ENCODE peak calls at places on chromosomes 16 and 17, in seven cellular contexts. One of them, this sample, is unnamed.

GRCh38 chr17:74952431-74953128 is 16.9 kb downstream of the OTOP3 start:
- DNase-seq in astrocyte of the cerebellum: no peak
- DNase-seq in tibial nerve: no peak
- DNase-seq in heart right ventricle: no peak
- DNase-seq in AG09309: no peak
- DNase-seq in mesenchymal stem cell: no peak
- DNase-seq in fibroblast of mammary gland: no peak
- DNase-seq in this sample: no peak

GRCh38 chr17:81513669-81514484 is 1.3 kb upstream of the ACTG1 start:
- DNase-seq in fibroblast of mammary gland: peak
- DNase-seq in AG09309: no peak
- DNase-seq in astrocyte of the cerebellum: peak
- DNase-seq in mesenchymal stem cell: peak
- DNase-seq in heart right ventricle: peak
- DNase-seq in tibial nerve: peak
- DNase-seq in this sample: peak

GRCh38 chr17:39094607-39095308 is 56.7 kb downstream of the PLXDC1 start:
- DNase-seq in mesenchymal stem cell: no peak
- DNase-seq in tibial nerve: no peak
- DNase-seq in heart right ventricle: no peak
- DNase-seq in astrocyte of the cerebellum: no peak
- DNase-seq in fibroblast of mammary gland: no peak
- DNase-seq in AG09309: no peak
- DNase-seq in this sample: no peak

GRCh38 chr16:25256821-25257503 is 683 bp downstream of the ZKSCAN2 start:
- DNase-seq in tibial nerve: no peak
- DNase-seq in heart right ventricle: peak
- DNase-seq in astrocyte of the cerebellum: no peak
- DNase-seq in AG09309: no peak
- DNase-seq in fibroblast of mammary gland: no peak
- DNase-seq in mesenchymal stem cell: peak
- DNase-seq in this sample: no peak

GRCh38 chr16:64370112-64370511 is 751.8 kb downstream of the CDH11 start:
- DNase-seq in astrocyte of the cerebellum: no peak
- DNase-seq in fibroblast of mammary gland: no peak
- DNase-seq in AG09309: no peak
- DNase-seq in tibial nerve: no peak
- DNase-seq in heart right ventricle: no peak
- DNase-seq in mesenchymal stem cell: no peak
- DNase-seq in this sample: no peak

GRCh38 chr16:54633943-54634362 is 296.7 kb upstream of the IRX5 start:
- DNase-seq in mesenchymal stem cell: no peak
- DNase-seq in AG09309: no peak
- DNase-seq in tibial nerve: no peak
- DNase-seq in fibroblast of mammary gland: peak
- DNase-seq in astrocyte of the cerebellum: no peak
- DNase-seq in heart right ventricle: peak
- DNase-seq in this sample: no peak

GRCh38 chr16:75496546-75496945 is 1.3 kb upstream of the CHST6 start:
- DNase-seq in fibroblast of mammary gland: no peak
- DNase-seq in heart right ventricle: no peak
- DNase-seq in mesenchymal stem cell: no peak
- DNase-seq in tibial nerve: no peak
- DNase-seq in AG09309: no peak
- DNase-seq in astrocyte of the cerebellum: no peak
- DNase-seq in this sample: no peak

GRCh38 chr16:83351846-83352245 is 455.9 kb upstream of the HSBP1 start:
- DNase-seq in heart right ventricle: no peak
- DNase-seq in mesenchymal stem cell: peak
- DNase-seq in fibroblast of mammary gland: no peak
- DNase-seq in tibial nerve: no peak
- DNase-seq in astrocyte of the cerebellum: no peak
- DNase-seq in AG09309: peak
- DNase-seq in this sample: no peak

GRCh38 chr16:81661082-81661481 is 118.0 kb upstream of the PLCG2 start:
- DNase-seq in tibial nerve: no peak
- DNase-seq in astrocyte of the cerebellum: no peak
- DNase-seq in mesenchymal stem cell: no peak
- DNase-seq in heart right ventricle: no peak
- DNase-seq in AG09309: no peak
- DNase-seq in fibroblast of mammary gland: no peak
- DNase-seq in this sample: no peak

GRCh38 chr16:2147981-2148671 is at the start of gene RAB26:
- DNase-seq in AG09309: no peak
- DNase-seq in fibroblast of mammary gland: peak
- DNase-seq in mesenchymal stem cell: peak
- DNase-seq in tibial nerve: peak
- DNase-seq in astrocyte of the cerebellum: no peak
- DNase-seq in heart right ventricle: peak
- DNase-seq in this sample: peak

GRCh38 chr17:29145289-29146058 is 34.7 kb downstream of the MYO18A start:
- DNase-seq in mesenchymal stem cell: peak
- DNase-seq in AG09309: no peak
- DNase-seq in fibroblast of mammary gland: peak
- DNase-seq in tibial nerve: no peak
- DNase-seq in astrocyte of the cerebellum: peak
- DNase-seq in heart right ventricle: peak
- DNase-seq in this sample: peak

GRCh38 chr16:1906846-1907165 is 11.4 kb downstream of the HS3ST6 start:
- DNase-seq in tibial nerve: no peak
- DNase-seq in AG09309: no peak
- DNase-seq in heart right ventricle: no peak
- DNase-seq in fibroblast of mammary gland: no peak
- DNase-seq in mesenchymal stem cell: no peak
- DNase-seq in astrocyte of the cerebellum: no peak
- DNase-seq in this sample: no peak

GRCh38 chr17:40900819-40901356 is 15.8 kb upstream of the KRT20 start:
- DNase-seq in mesenchymal stem cell: no peak
- DNase-seq in astrocyte of the cerebellum: no peak
- DNase-seq in tibial nerve: no peak
- DNase-seq in AG09309: no peak
- DNase-seq in fibroblast of mammary gland: no peak
- DNase-seq in heart right ventricle: no peak
- DNase-seq in this sample: no peak

GRCh38 chr17:40906613-40907012 is 21.6 kb upstream of the KRT20 start:
- DNase-seq in mesenchymal stem cell: no peak
- DNase-seq in heart right ventricle: no peak
- DNase-seq in fibroblast of mammary gland: no peak
- DNase-seq in AG09309: no peak
- DNase-seq in astrocyte of the cerebellum: no peak
- DNase-seq in tibial nerve: no peak
- DNase-seq in this sample: no peak

GRCh38 chr17:40903129-40903847 is 18.2 kb upstream of the KRT20 start:
- DNase-seq in fibroblast of mammary gland: peak
- DNase-seq in AG09309: peak
- DNase-seq in heart right ventricle: no peak
- DNase-seq in astrocyte of the cerebellum: no peak
- DNase-seq in mesenchymal stem cell: peak
- DNase-seq in tibial nerve: no peak
- DNase-seq in this sample: no peak

GRCh38 chr17:40905370-40905769 is 20.3 kb upstream of the KRT20 start:
- DNase-seq in tibial nerve: no peak
- DNase-seq in astrocyte of the cerebellum: no peak
- DNase-seq in mesenchymal stem cell: no peak
- DNase-seq in AG09309: no peak
- DNase-seq in heart right ventricle: no peak
- DNase-seq in fibroblast of mammary gland: no peak
- DNase-seq in this sample: no peak

DNA sequence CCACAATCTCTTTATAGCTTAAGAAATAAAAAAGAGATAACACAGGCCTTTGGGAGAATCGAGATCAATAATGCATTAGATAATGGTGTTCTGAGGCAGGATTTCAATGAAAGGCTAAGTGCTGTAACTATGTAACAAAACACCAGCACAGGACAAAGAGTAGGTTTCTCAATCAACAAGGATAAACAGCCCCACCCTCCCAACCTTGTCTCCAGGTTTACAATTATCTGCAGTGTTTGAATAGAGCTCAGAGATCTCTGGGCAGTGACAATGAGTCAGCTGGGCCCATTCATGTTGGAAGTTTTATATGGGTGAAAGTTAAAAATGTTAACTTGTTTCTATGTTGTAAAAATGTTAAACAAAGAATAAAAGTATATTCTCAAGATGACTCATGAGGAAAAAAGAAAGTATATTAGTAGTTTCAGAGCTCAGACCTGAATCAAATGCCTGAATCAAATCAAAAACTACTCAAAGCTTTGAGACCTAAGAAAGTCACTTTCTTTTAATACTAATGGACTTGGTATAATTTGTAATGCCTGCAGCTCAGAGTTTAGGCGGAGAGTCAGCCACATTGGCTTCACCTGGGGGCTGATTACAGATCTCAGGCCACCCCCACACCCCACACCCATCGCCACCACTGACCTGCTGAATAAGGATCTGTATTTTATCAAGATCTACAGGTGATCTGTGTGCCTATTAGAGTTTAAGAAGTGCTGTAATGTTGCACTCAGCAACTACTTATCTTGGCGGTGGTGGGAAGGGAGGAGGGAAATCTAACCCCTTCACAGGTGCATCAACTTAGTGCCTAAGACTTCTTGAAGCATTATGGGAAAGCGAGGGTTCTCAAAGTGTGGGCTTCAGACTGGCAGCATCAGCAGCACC is 17.2 kb upstream of the KRT20 start:
- DNase-seq in heart right ventricle: no peak
- DNase-seq in astrocyte of the cerebellum: no peak
- DNase-seq in fibroblast of mammary gland: peak
- DNase-seq in tibial nerve: no peak
- DNase-seq in mesenchymal stem cell: no peak
- DNase-seq in AG09309: peak
- DNase-seq in this sample: no peak
- H3K4me3 ChIP-seq in heart right ventricle: no peak
- H3K4me3 ChIP-seq in astrocyte of the cerebellum: no peak
- H3K4me3 ChIP-seq in fibroblast of mammary gland: no peak
- H3K4me3 ChIP-seq in tibial nerve: no peak
- H3K4me3 ChIP-seq in mesenchymal stem cell: no peak
- H3K4me3 ChIP-seq in AG09309: no peak
- H3K4me3 ChIP-seq in this sample: no peak

DNA sequence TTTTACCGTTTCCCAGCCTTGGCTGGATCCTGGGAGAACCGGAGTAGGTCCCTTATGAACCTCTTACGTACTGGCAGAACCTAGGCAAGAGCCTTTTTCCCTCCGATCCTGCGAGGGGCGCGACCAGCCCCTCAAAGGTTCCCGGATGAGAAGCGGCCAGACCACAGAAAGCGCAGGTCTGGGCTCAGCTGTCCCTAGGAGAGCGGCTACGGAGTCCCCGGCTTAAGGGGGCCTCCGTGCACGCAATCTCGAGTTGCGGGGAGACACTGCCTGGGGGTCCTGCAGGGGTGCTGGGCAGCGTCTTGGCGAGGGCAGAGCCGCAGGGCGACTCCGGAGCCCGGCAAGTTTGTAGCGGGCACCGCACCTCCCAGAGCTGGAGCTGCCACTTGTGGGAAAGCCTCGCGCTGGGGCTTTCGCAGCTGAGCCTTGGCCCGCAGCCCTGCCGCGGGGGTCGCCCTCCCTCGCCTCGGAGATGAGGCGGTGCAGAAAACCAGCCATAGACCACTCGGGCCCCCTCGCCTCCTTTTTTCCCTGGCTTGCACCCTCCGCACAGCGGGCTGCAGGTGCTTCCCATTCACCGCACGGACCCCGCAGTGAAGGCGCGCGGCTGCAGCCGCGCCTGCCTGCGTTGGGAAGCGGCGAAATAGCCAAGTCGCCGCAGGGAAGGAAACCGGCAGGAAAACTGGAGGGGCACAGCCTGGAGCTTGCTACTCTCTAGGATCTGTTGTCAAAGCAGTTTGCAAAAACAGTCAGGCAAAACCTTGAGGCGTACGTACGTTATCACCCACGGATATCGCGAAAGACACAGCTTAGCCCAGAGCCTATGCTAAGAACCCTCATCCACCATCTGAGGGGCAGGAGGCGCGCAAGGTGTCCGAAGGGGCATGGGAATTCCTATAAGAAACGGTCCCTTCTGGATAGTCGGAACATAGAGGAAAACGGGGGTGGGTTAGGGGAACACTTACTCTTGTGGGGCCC is 834 bp downstream of the CDH8 start:
- DNase-seq in mesenchymal stem cell: no peak
- DNase-seq in heart right ventricle: no peak
- DNase-seq in fibroblast of mammary gland: no peak
- DNase-seq in astrocyte of the cerebellum: no peak
- DNase-seq in AG09309: no peak
- DNase-seq in tibial nerve: no peak
- DNase-seq in this sample: no peak
- H3K4me3 ChIP-seq in mesenchymal stem cell: peak
- H3K4me3 ChIP-seq in heart right ventricle: peak
- H3K4me3 ChIP-seq in fibroblast of mammary gland: no peak
- H3K4me3 ChIP-seq in astrocyte of the cerebellum: peak
- H3K4me3 ChIP-seq in AG09309: no peak
- H3K4me3 ChIP-seq in tibial nerve: peak
- H3K4me3 ChIP-seq in this sample: peak

DNA sequence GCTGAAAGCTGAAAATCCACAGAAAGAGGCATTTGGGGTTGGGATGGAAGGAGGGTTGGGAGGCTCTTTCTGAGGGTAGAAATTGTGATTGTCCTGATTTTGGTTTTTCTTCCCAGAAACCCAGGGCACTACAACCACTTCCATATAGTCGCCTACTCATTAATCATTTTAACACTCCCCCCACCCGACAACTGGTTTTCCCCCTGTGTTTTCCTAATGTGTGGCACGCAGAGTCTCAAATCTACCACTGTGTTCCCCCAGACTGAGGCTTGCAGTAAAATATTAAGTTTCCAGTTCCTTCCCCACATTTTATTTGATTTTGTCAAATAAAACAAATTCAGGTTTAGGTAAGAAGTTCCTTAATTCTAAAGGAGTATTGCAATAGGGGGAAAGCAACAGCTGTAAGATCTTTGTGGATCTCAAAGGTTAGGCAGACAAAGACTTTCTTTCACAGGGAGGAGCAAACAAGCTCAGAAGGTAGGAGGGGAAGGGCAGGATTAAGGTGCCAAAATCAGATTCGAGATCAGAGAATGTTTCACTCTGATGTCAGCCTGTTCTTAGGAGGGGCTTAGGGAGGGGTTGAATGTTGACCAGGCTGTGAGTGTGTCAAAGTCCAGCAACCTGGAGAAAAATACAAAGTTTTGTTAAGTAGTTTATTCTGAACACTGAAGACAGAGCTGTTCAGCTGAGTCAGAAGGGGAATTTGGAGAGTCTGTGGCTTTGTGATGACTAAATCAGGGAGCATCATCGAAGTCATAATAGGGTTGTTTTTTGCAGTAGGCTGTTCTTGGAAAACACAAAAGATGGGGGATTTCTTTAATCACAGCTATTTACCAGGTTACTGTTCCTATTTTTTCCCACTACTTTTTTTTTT is 3.6 kb downstream of the ZNF267 start:
- DNase-seq in AG09309: peak
- DNase-seq in tibial nerve: no peak
- DNase-seq in astrocyte of the cerebellum: peak
- DNase-seq in heart right ventricle: no peak
- DNase-seq in mesenchymal stem cell: peak
- DNase-seq in fibroblast of mammary gland: peak
- DNase-seq in this sample: no peak
- H3K4me3 ChIP-seq in AG09309: no peak
- H3K4me3 ChIP-seq in tibial nerve: no peak
- H3K4me3 ChIP-seq in astrocyte of the cerebellum: no peak
- H3K4me3 ChIP-seq in heart right ventricle: no peak
- H3K4me3 ChIP-seq in mesenchymal stem cell: peak
- H3K4me3 ChIP-seq in fibroblast of mammary gland: no peak
- H3K4me3 ChIP-seq in this sample: no peak

GRCh38 chr16:61872778-61873119 is 163.5 kb downstream of the CDH8 start:
- DNase-seq in astrocyte of the cerebellum: no peak
- DNase-seq in fibroblast of mammary gland: no peak
- DNase-seq in heart right ventricle: no peak
- DNase-seq in mesenchymal stem cell: no peak
- DNase-seq in AG09309: no peak
- DNase-seq in tibial nerve: no peak
- DNase-seq in this sample: no peak

GRCh38 chr16:61871837-61872777 is 164.1 kb downstream of the CDH8 start:
- DNase-seq in AG09309: no peak
- DNase-seq in mesenchymal stem cell: no peak
- DNase-seq in heart right ventricle: no peak
- DNase-seq in tibial nerve: no peak
- DNase-seq in fibroblast of mammary gland: no peak
- DNase-seq in astrocyte of the cerebellum: no peak
- DNase-seq in this sample: no peak
- H3K4me3 ChIP-seq in AG09309: no peak
- H3K4me3 ChIP-seq in mesenchymal stem cell: no peak
- H3K4me3 ChIP-seq in heart right ventricle: no peak
- H3K4me3 ChIP-seq in tibial nerve: no peak
- H3K4me3 ChIP-seq in fibroblast of mammary gland: no peak
- H3K4me3 ChIP-seq in astrocyte of the cerebellum: no peak
- H3K4me3 ChIP-seq in this sample: no peak

This sample was measured in sigmoid colon.